ENCODE peak calls at places on chromosomes 1 and 21, in four cellular contexts. O, J, Z and H are unnamed samples.

GRCh38 chr1:102262994-102263393 is 266.3 kb upstream of the OLFM3 start:
- DNase-seq in J (no peak), Z (no peak), O (no peak), H (no peak)

GRCh38 chr1:115467196-115467595 is 129.1 kb upstream of the NGF start:
- DNase-seq in J (no peak), Z (no peak), O (no peak), H (no peak)

GRCh38 chr1:11188858-11189451 is at the start of gene ANGPTL7:
- DNase-seq in J (no peak), O (no peak), Z (no peak), H (no peak)

GRCh38 chr1:36342426-36343185 is 19.2 kb upstream of the EVA1B start:
- DNase-seq in Z (no peak), O (no peak), J (peak; percentile 76), H (peak; percentile 30)

GRCh38 chr1:21537932-21538630 is 28.9 kb downstream of the ALPL start:
- DNase-seq in O (no peak), J (no peak), Z (no peak), H (no peak)

GRCh38 chr1:170659404-170660035 is 4.4 kb upstream of the PRRX1 start:
- DNase-seq in O (no peak), J (no peak), Z (no peak), H (no peak)

GRCh38 chr1:30840904-30841598 is 67.5 kb downstream of the SDC3 start:
- DNase-seq in O (no peak), J (no peak), Z (peak; percentile 60), H (peak; percentile 30)

GRCh38 chr1:85573348-85573747 is 7.2 kb upstream of the CCN1 start:
- DNase-seq in O (no peak), J (no peak), Z (no peak), H (no peak)

GRCh38 chr1:178725603-178726517 is 816 bp downstream of the RALGPS2 start:
- DNase-seq in Z (peak; percentile 59), J (peak; percentile 92), O (peak; percentile 46), H (peak; percentile 65)

GRCh38 chr1:174324939-174325338 is 122.8 kb upstream of the GPR52 start:
- DNase-seq in Z (no peak), O (no peak), J (no peak), H (no peak)

GRCh38 chr1:172069535-172069934 is 228.2 kb downstream of the DNM3 start:
- DNase-seq in Z (no peak), J (no peak), O (no peak), H (no peak)

GRCh38 chr1:109904105-109904817 is 6.4 kb upstream of the CSF1 start:
- DNase-seq in Z (no peak), O (no peak), J (no peak), H (no peak)

GRCh38 chr1:6599141-6599975 is 3.3 kb downstream of the KLHL21 start:
- DNase-seq in Z (peak; percentile 78), J (peak; percentile 91), O (no peak), H (no peak)

GRCh38 chr1:72009756-72010441 is 272.4 kb downstream of the NEGR1 start:
- DNase-seq in Z (no peak), J (peak; percentile 14), O (no peak), H (no peak)

GRCh38 chr1:174159253-174160108 is at the start of gene RABGAP1L:
- DNase-seq in O (peak; percentile 63), Z (peak; percentile 89), J (peak; percentile 96), H (peak; percentile 95)

GRCh38 chr21:39000496-39000895 is 182.8 kb downstream of the PSMG1 start:
- DNase-seq in Z (peak; percentile 91), J (peak; percentile 47), O (no peak), H (no peak)

GRCh38 chr1:2429780-2430591 is 17.6 kb upstream of the PEX10 start:
- DNase-seq in J (peak; percentile 66), O (no peak), Z (no peak), H (no peak)

GRCh38 chr1:118338991-118339390 is 154.0 kb upstream of the SPAG17 start:
- DNase-seq in O (no peak), Z (no peak), J (no peak), H (no peak)

GRCh38 chr1:205583461-205584130 is 48.2 kb downstream of the ELK4 start:
- DNase-seq in Z (no peak), O (no peak), J (no peak), H (no peak)

GRCh38 chr1:227907439-227908015 is 40.2 kb downstream of the WNT9A start:
- DNase-seq in O (no peak), Z (no peak), J (no peak), H (no peak)

GRCh38 chr21:38825269-38825668 is 19.5 kb downstream of the ETS2 start:
- DNase-seq in J (no peak), O (no peak), Z (no peak), H (no peak)

GRCh38 chr1:160070243-160071163 is 543 bp upstream of the KCNJ10 start:
- DNase-seq in Z (peak; percentile 67), O (no peak), J (peak; percentile 50), H (peak; percentile 94)

GRCh38 chr1:241181971-241182370 is 175.0 kb downstream of the RGS7 start:
- DNase-seq in J (no peak), Z (no peak), O (no peak), H (no peak)